ENCODE peak calls at places on chromosomes 6 and 20, in eight cellular contexts. Y is astrocyte; T is RWPE1; N is pancreas; D is nephron progenitor cell; B is HFFc6; U is CD8-positive, alpha-beta T cell; P is gastrocnemius medialis. S is an unnamed sample.

GRCh38 chr20:23640018-23640872 is 2.5 kb upstream of the CST3 start:
- DNase-seq in N (no peak), Y (no peak), U (no peak), B (no peak), D (no peak), T (no peak), P (no peak), S (no peak)

GRCh38 chr6:138891255-138891986 is 95.5 kb downstream of the ECT2L start:
- DNase-seq in P (no peak), T (no peak), U (no peak), B (no peak), N (no peak), Y (peak), D (no peak), S (no peak)

GRCh38 chr20:34579936-34580587 is 21.5 kb downstream of the MAP1LC3A start:
- DNase-seq in P (no peak), D (no peak), T (no peak), U (no peak), Y (peak), B (peak), N (no peak), S (no peak)

GRCh38 chr6:43302126-43302525 is 4.1 kb downstream of the SLC22A7 start:
- DNase-seq in P (no peak), N (no peak), T (no peak), D (no peak), U (no peak), B (no peak), Y (no peak), S (no peak)

GRCh38 chr20:63092660-63093215 is 86.0 kb upstream of the BHLHE23 start:
- DNase-seq in D (peak), B (no peak), P (peak), Y (no peak), U (no peak), N (no peak), T (no peak), S (no peak)

GRCh38 chr6:5684320-5684719 is 322.4 kb downstream of the NRN1 start:
- DNase-seq in T (no peak), P (no peak), Y (peak), D (no peak), N (no peak), B (no peak), U (no peak), S (peak)

GRCh38 chr6:85111481-85112001 is 338.3 kb upstream of the NT5E start:
- DNase-seq in Y (peak), N (no peak), D (peak), T (no peak), P (no peak), U (no peak), B (no peak), S (no peak)

GRCh38 chr20:25496165-25496967 is 88.9 kb downstream of the GINS1 start:
- DNase-seq in D (no peak), T (no peak), N (no peak), P (no peak), Y (no peak), U (no peak), B (no peak), S (no peak)

GRCh38 chr20:58268421-58268821 is 40.0 kb upstream of the ANKRD60 start:
- DNase-seq in P (no peak), N (no peak), U (no peak), D (no peak), B (no peak), T (no peak), Y (no peak), S (no peak)

GRCh38 chr20:40442181-40442963 is 246.7 kb downstream of the MAFB start:
- DNase-seq in U (no peak), P (no peak), T (no peak), B (no peak), Y (no peak), D (no peak), N (no peak), S (peak)

GRCh38 chr6:144139817-144140216 is 10.5 kb upstream of the STX11 start:
- DNase-seq in B (no peak), P (no peak), D (no peak), T (no peak), U (no peak), N (no peak), Y (no peak), S (no peak)

GRCh38 chr6:128410584-128410983 is 109.8 kb downstream of the PTPRK start:
- DNase-seq in P (no peak), D (no peak), B (no peak), Y (no peak), N (no peak), T (no peak), U (no peak), S (no peak)

GRCh38 chr6:36204068-36204753 is 7.7 kb downstream of the BRPF3 start:
- DNase-seq in Y (no peak), P (no peak), N (no peak), B (no peak), U (peak), T (no peak), D (no peak), S (no peak)

GRCh38 chr20:57397004-57397692 is 6.0 kb downstream of the RBM38 start:
- DNase-seq in B (no peak), U (no peak), Y (peak), T (no peak), D (peak), P (no peak), N (no peak), S (no peak)

GRCh38 chr6:47655719-47656595 is 42.4 kb upstream of the ADGRF4 start:
- DNase-seq in N (no peak), P (peak), B (peak), T (peak), D (peak), Y (peak), U (no peak), S (no peak)

GRCh38 chr6:137217801-137218472 is 1.2 kb downstream of the IFNGR1 start:
- DNase-seq in D (peak), T (no peak), N (no peak), U (no peak), P (peak), B (peak), Y (peak), S (peak)

GRCh38 chr6:140174509-140174908 is 800.1 kb upstream of the CITED2 start:
- DNase-seq in D (no peak), N (no peak), T (peak), U (no peak), Y (peak), B (peak), P (no peak), S (peak)

GRCh38 chr6:10621847-10622246 is 72.6 kb downstream of the C6orf52 start:
- DNase-seq in N (no peak), T (no peak), B (no peak), P (no peak), U (no peak), D (no peak), Y (no peak), S (no peak)

GRCh38 chr6:42177514-42178364 is 4.6 kb downstream of the GUCA1A start:
- DNase-seq in U (no peak), B (no peak), D (peak), T (no peak), P (no peak), Y (no peak), N (no peak), S (no peak)

GRCh38 chr20:17630806-17631195 is 51.2 kb downstream of the RRBP1 start:
- DNase-seq in P (no peak), D (no peak), N (no peak), Y (no peak), T (no peak), U (no peak), B (no peak), S (no peak)

GRCh38 chr6:133921249-133921859 is 31.7 kb upstream of the TBPL1 start:
- DNase-seq in P (peak), U (peak), Y (peak), T (peak), B (peak), N (peak), D (peak), S (peak)

GRCh38 chr6:56282391-56282790 is 35.0 kb upstream of the COL21A1 start:
- DNase-seq in D (no peak), B (no peak), Y (no peak), N (no peak), U (no peak), T (no peak), P (no peak), S (peak)

GRCh38 chr6:158008894-158009891 is 27.5 kb downstream of the SYNJ2 start:
- DNase-seq in Y (peak), T (no peak), U (peak), P (peak), D (no peak), N (no peak), B (peak), S (peak)

GRCh38 chr6:68834561-68834960 is 199.5 kb downstream of the ADGRB3 start:
- DNase-seq in T (no peak), U (no peak), B (no peak), Y (peak), P (no peak), N (no peak), D (no peak), S (no peak)

GRCh38 chr6:26184492-26184891 is 97.3 kb downstream of the HFE start:
- DNase-seq in D (no peak), B (no peak), Y (no peak), U (no peak), P (no peak), N (no peak), T (no peak), S (no peak)

GRCh38 chr20:43725666-43726065 is 1.1 kb downstream of the GTSF1L start:
- DNase-seq in N (no peak), U (no peak), P (no peak), Y (no peak), D (no peak), T (no peak), B (no peak), S (peak)

GRCh38 chr6:33431880-33432541 is 12.1 kb downstream of the SYNGAP1 start:
- DNase-seq in U (no peak), P (no peak), T (no peak), B (no peak), D (no peak), N (no peak), Y (no peak), S (no peak)

GRCh38 chr20:2578430-2579192 is 42.2 kb downstream of the TMC2 start:
- DNase-seq in N (no peak), D (no peak), U (no peak), B (no peak), Y (no peak), T (no peak), P (no peak), S (no peak)

GRCh38 chr6:21367148-21367547 is 226.4 kb upstream of the SOX4 start:
- DNase-seq in B (no peak), D (no peak), U (no peak), P (no peak), Y (no peak), N (no peak), T (no peak), S (no peak)

GRCh38 chr6:34246563-34247391 is 2.0 kb downstream of the SMIM29 start:
- DNase-seq in N (no peak), T (no peak), U (no peak), P (peak), D (peak), Y (no peak), B (no peak), S (no peak)

GRCh38 chr6:300494-301198 is 8.4 kb downstream of the DUSP22 start:
- DNase-seq in T (no peak), U (no peak), Y (no peak), B (no peak), P (no peak), D (no peak), N (no peak), S (no peak)

GRCh38 chr6:73508776-73509175 is 12.1 kb downstream of the EEF1A1 start:
- DNase-seq in U (no peak), T (no peak), B (no peak), N (no peak), D (no peak), P (no peak), Y (no peak), S (no peak)

GRCh38 chr6:9697263-9697931 is 717.5 kb downstream of the TFAP2A start:
- DNase-seq in D (no peak), P (no peak), Y (no peak), B (no peak), N (no peak), T (no peak), U (no peak), S (no peak)

GRCh38 chr20:25081065-25081729 is 744 bp downstream of the VSX1 start:
- DNase-seq in N (no peak), U (no peak), P (no peak), Y (no peak), D (peak), B (no peak), T (peak), S (peak)

GRCh38 chr6:38068854-38069253 is 249.3 kb downstream of the ZFAND3 start:
- DNase-seq in Y (no peak), T (no peak), D (no peak), B (no peak), U (no peak), P (no peak), N (no peak), S (no peak)
- TF ChIP-seq CTCF in Y (no peak), T (no peak), D (no peak), B (peak), U (no peak), P (no peak), N (no peak), S (no peak)

DNA sequence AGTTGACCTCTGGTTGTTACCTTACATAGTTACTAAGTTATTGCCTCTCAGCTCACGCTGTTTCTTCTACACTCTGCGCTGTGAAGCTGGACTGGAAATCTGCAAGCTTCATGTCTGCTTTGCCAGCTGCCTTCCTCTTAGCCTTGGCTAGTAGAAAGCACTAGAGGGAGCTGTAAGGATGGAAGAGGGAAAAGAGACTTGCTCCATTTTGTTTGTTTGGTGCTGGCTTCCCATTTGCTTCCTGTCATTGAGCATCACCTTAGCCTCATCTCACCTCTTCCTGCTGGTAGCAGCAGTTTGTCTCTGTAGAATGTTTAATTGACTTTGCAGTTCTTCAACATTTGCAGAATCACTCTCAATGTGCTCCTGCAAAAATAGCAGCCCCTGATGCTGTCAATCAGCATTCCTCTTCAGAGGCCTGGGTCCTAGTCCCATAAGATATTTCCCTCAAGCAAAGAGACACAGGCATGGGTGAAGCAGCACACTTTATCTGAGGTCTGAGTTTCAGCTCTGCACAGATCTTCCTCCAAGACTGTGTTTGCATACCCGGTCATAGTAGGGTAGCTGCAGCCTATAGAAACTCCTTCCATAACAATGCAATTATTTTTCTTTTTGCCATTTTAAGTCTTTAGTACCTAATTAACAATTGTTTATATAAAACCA is 302.2 kb upstream of the EPHA7 start:
- DNase-seq in N (no peak), Y (peak), B (no peak), P (no peak), T (no peak), D (peak), U (no peak), S (peak)
- TF ChIP-seq CTCF in N (peak), Y (peak), B (no peak), P (no peak), T (no peak), D (peak), U (no peak), S (peak)

GRCh38 chr6:167501831-167502385 is 177.0 kb downstream of the TTLL2 start:
- DNase-seq in B (no peak), D (peak), Y (no peak), T (no peak), U (no peak), P (no peak), N (peak), S (no peak)
- TF ChIP-seq CTCF in B (no peak), D (peak), Y (no peak), T (no peak), U (no peak), P (no peak), N (peak), S (no peak)

DNA sequence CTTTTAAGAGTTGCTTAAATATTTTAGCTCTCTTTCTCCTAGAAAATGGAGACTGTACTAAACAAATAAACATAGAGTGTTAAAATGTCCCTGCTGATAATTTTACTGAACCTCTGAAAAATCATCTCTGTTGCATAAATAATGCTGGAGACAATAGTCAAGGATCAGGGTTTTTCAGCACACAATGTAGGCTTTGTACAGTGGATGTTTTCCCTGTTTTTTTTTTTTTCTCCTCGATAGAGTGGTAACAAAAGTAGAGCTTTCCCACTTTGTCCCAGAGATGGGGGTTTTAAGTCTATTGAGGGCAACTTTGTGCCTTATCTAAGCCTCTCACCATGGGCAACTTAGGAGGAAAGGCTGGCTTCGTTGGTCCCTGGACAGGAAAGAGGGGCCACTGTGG is 222.6 kb upstream of the HDDC2 start:
- DNase-seq in U (no peak), B (no peak), T (no peak), N (no peak), Y (no peak), P (no peak), D (no peak), S (no peak)
- TF ChIP-seq CTCF in U (no peak), B (no peak), T (no peak), N (no peak), Y (no peak), P (no peak), D (no peak), S (no peak)

GRCh38 chr6:94071835-94072234 is 652.5 kb upstream of the EPHA7 start:
- DNase-seq in T (no peak), N (no peak), U (no peak), B (no peak), D (no peak), Y (no peak), P (no peak), S (peak)
- TF ChIP-seq CTCF in T (peak), N (no peak), U (no peak), B (no peak), D (peak), Y (peak), P (no peak), S (no peak)

DNA sequence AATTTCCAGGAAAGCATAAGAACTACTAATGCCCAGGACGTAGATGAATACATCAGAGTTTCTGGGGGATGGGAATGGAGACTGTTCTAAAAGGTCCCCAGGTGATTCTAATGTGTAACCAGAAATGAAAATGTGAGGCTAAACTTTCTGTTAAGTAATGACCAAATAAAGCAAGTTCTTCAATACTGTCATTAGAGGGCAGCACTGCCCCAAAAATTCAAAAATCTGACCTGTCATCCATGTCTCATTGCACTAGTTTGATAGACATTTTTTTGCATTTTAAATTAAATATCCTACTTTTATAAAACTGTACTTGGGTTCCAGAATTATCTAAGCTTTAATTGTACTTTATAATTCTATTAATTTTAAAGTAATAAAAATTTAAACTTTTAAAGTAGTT is 94.9 kb downstream of the RFX6 start:
- DNase-seq in U (no peak), Y (peak), B (peak), T (peak), D (peak), P (peak), N (no peak), S (peak)
- TF ChIP-seq CTCF in U (peak), Y (peak), B (peak), T (peak), D (peak), P (peak), N (peak), S (peak)

GRCh38 chr20:20436689-20437088 is 68.8 kb downstream of the INSM1 start:
- DNase-seq in U (no peak), P (no peak), N (no peak), B (no peak), T (no peak), D (no peak), Y (no peak), S (no peak)

GRCh38 chr20:20432618-20433286 is 64.8 kb downstream of the INSM1 start:
- DNase-seq in U (no peak), N (no peak), B (no peak), T (no peak), Y (no peak), P (no peak), D (no peak), S (no peak)

GRCh38 chr20:20437314-20437713 is 69.4 kb downstream of the INSM1 start:
- DNase-seq in B (no peak), P (no peak), D (no peak), Y (no peak), T (no peak), U (no peak), N (no peak), S (no peak)

GRCh38 chr20:20439602-20440001 is 71.7 kb downstream of the INSM1 start:
- DNase-seq in N (no peak), Y (no peak), B (no peak), T (no peak), U (no peak), D (no peak), P (no peak), S (no peak)

DNA sequence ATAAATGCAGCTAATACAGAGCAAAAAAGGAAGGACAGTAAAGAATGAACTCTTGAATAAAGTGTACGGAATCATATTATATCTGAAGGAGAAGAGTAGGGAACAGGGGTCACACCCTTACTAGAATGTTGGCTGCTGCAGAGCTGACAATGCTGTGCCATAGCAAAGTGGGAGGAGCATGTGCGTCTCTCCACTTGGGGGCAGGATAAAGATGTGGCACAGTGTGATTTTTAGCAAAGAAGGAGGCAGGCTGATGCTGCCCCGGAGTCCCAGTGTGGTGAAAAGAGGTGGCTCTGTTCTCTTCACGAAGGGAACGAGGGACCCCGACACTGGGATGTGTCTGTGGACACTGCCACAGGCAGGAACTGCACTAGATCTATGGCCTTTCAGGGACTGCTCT is 67.5 kb downstream of the INSM1 start:
- DNase-seq in U (no peak), T (no peak), N (no peak), D (no peak), P (no peak), Y (no peak), B (no peak), S (no peak)
- TF ChIP-seq CTCF in U (no peak), T (no peak), N (no peak), D (no peak), P (no peak), Y (no peak), B (no peak), S (no peak)